ENCODE peak calls at places on chromosomes 4 and X, in seven cellular contexts. One of them, this sample, is unnamed.

GRCh38 chr4:16205298-16206164 is 20.7 kb downstream of the TAPT1 start:
- DNase-seq in stimulated activated naive CD4-positive, alpha-beta T cell: peak; percentile 40
- DNase-seq in NCI-H2029 treated with DMSO at 0.1 percent for 48 hours: peak; percentile 50
- DNase-seq in choroid plexus epithelial cell: peak; percentile 57
- DNase-seq in lung: no peak
- DNase-seq in ureter: no peak
- DNase-seq in neuronal stem cell: no peak
- DNase-seq in this sample: peak; percentile 45

GRCh38 chr4:72564184-72564583 is 4.8 kb downstream of the ADAMTS3 start:
- DNase-seq in stimulated activated naive CD4-positive, alpha-beta T cell: no peak
- DNase-seq in NCI-H2029 treated with DMSO at 0.1 percent for 48 hours: no peak
- DNase-seq in choroid plexus epithelial cell: peak; percentile 24
- DNase-seq in lung: no peak
- DNase-seq in ureter: no peak
- DNase-seq in neuronal stem cell: no peak
- DNase-seq in this sample: no peak

GRCh38 chr4:153295131-153295755 is 49.2 kb upstream of the MND1 start:
- DNase-seq in stimulated activated naive CD4-positive, alpha-beta T cell: no peak
- DNase-seq in NCI-H2029 treated with DMSO at 0.1 percent for 48 hours: no peak
- DNase-seq in choroid plexus epithelial cell: no peak
- DNase-seq in lung: no peak
- DNase-seq in ureter: no peak
- DNase-seq in neuronal stem cell: no peak
- DNase-seq in this sample: peak; percentile 33

GRCh38 chr4:12488672-12489071 is 995.5 kb downstream of the RAB28 start:
- DNase-seq in stimulated activated naive CD4-positive, alpha-beta T cell: no peak
- DNase-seq in NCI-H2029 treated with DMSO at 0.1 percent for 48 hours: no peak
- DNase-seq in choroid plexus epithelial cell: no peak
- DNase-seq in lung: no peak
- DNase-seq in ureter: no peak
- DNase-seq in neuronal stem cell: no peak
- DNase-seq in this sample: no peak

GRCh38 chr4:105088110-105088879 is 58.4 kb upstream of the TET2 start:
- DNase-seq in stimulated activated naive CD4-positive, alpha-beta T cell: no peak
- DNase-seq in NCI-H2029 treated with DMSO at 0.1 percent for 48 hours: no peak
- DNase-seq in choroid plexus epithelial cell: peak; percentile 68
- DNase-seq in lung: no peak
- DNase-seq in ureter: peak; percentile 43
- DNase-seq in neuronal stem cell: no peak
- DNase-seq in this sample: peak; percentile 14

GRCh38 chrX:51891821-51892551 is 1.4 kb upstream of the MAGED1 start:
- DNase-seq in stimulated activated naive CD4-positive, alpha-beta T cell: no peak
- DNase-seq in NCI-H2029 treated with DMSO at 0.1 percent for 48 hours: no peak
- DNase-seq in choroid plexus epithelial cell: peak; percentile 42
- DNase-seq in lung: no peak
- DNase-seq in ureter: no peak
- DNase-seq in neuronal stem cell: no peak
- DNase-seq in this sample: no peak

GRCh38 chrX:71320126-71320525 is 18.6 kb downstream of the ITGB1BP2 start:
- DNase-seq in stimulated activated naive CD4-positive, alpha-beta T cell: no peak
- DNase-seq in NCI-H2029 treated with DMSO at 0.1 percent for 48 hours: no peak
- DNase-seq in choroid plexus epithelial cell: no peak
- DNase-seq in lung: no peak
- DNase-seq in ureter: no peak
- DNase-seq in neuronal stem cell: no peak
- DNase-seq in this sample: no peak

GRCh38 chr4:185597532-185598188 is 62.4 kb upstream of the PDLIM3 start:
- DNase-seq in stimulated activated naive CD4-positive, alpha-beta T cell: peak; percentile 54
- DNase-seq in NCI-H2029 treated with DMSO at 0.1 percent for 48 hours: peak; percentile 12
- DNase-seq in choroid plexus epithelial cell: peak; percentile 87
- DNase-seq in lung: peak; percentile 76
- DNase-seq in ureter: peak; percentile 76
- DNase-seq in neuronal stem cell: peak; percentile 67
- DNase-seq in this sample: peak; percentile 82

GRCh38 chr4:122003335-122003734 is 51.5 kb upstream of the TRPC3 start:
- DNase-seq in stimulated activated naive CD4-positive, alpha-beta T cell: peak; percentile 8
- DNase-seq in NCI-H2029 treated with DMSO at 0.1 percent for 48 hours: no peak
- DNase-seq in choroid plexus epithelial cell: peak; percentile 31
- DNase-seq in lung: no peak
- DNase-seq in ureter: no peak
- DNase-seq in neuronal stem cell: peak; percentile 12
- DNase-seq in this sample: peak; percentile 65

GRCh38 chr4:153427363-153428071 is 38.6 kb upstream of the TMEM131L start:
- DNase-seq in stimulated activated naive CD4-positive, alpha-beta T cell: no peak
- DNase-seq in NCI-H2029 treated with DMSO at 0.1 percent for 48 hours: no peak
- DNase-seq in choroid plexus epithelial cell: peak; percentile 41
- DNase-seq in lung: no peak
- DNase-seq in ureter: no peak
- DNase-seq in neuronal stem cell: no peak
- DNase-seq in this sample: no peak

GRCh38 chr4:86970447-86971354 is 35.9 kb downstream of the AFF1 start:
- DNase-seq in stimulated activated naive CD4-positive, alpha-beta T cell: no peak
- DNase-seq in NCI-H2029 treated with DMSO at 0.1 percent for 48 hours: no peak
- DNase-seq in choroid plexus epithelial cell: no peak
- DNase-seq in lung: no peak
- DNase-seq in ureter: no peak
- DNase-seq in neuronal stem cell: no peak
- DNase-seq in this sample: no peak

GRCh38 chr4:95599777-95600436 is 51.1 kb upstream of the UNC5C start:
- DNase-seq in stimulated activated naive CD4-positive, alpha-beta T cell: no peak
- DNase-seq in NCI-H2029 treated with DMSO at 0.1 percent for 48 hours: no peak
- DNase-seq in choroid plexus epithelial cell: peak; percentile 3
- DNase-seq in lung: no peak
- DNase-seq in ureter: no peak
- DNase-seq in neuronal stem cell: no peak
- DNase-seq in this sample: no peak

GRCh38 chrX:39814391-39814790 is 283.4 kb downstream of the BCOR start:
- DNase-seq in stimulated activated naive CD4-positive, alpha-beta T cell: peak; percentile 23
- DNase-seq in NCI-H2029 treated with DMSO at 0.1 percent for 48 hours: peak; percentile 8
- DNase-seq in choroid plexus epithelial cell: no peak
- DNase-seq in lung: no peak
- DNase-seq in ureter: no peak
- DNase-seq in neuronal stem cell: no peak
- DNase-seq in this sample: no peak

GRCh38 chr4:93203708-93204107 is 624.8 kb upstream of the ATOH1 start:
- DNase-seq in stimulated activated naive CD4-positive, alpha-beta T cell: no peak
- DNase-seq in NCI-H2029 treated with DMSO at 0.1 percent for 48 hours: no peak
- DNase-seq in choroid plexus epithelial cell: no peak
- DNase-seq in lung: no peak
- DNase-seq in ureter: no peak
- DNase-seq in neuronal stem cell: no peak
- DNase-seq in this sample: peak; percentile 16

GRCh38 chr4:122045533-122045932 is 93.7 kb upstream of the TRPC3 start:
- DNase-seq in stimulated activated naive CD4-positive, alpha-beta T cell: no peak
- DNase-seq in NCI-H2029 treated with DMSO at 0.1 percent for 48 hours: peak; percentile 30
- DNase-seq in choroid plexus epithelial cell: peak; percentile 93
- DNase-seq in lung: peak; percentile 88
- DNase-seq in ureter: no peak
- DNase-seq in neuronal stem cell: no peak
- DNase-seq in this sample: peak; percentile 35

This sample was measured in iPS-NIHi11.